ENCODE peak calls at places on chromosomes 7 and 10, in five cellular contexts. X is breast epithelium, R is stomach, F is H1, D is HCT116. Q is an unnamed sample.

GRCh38 chr10:100730739-100731602 is 14.4 kb upstream of the PAX2 start:
- DNase-seq in F (peak; percentile 57), X (no peak), R (peak; percentile 32), D (no peak), Q (no peak)

GRCh38 chr7:36604801-36605200 is 119.5 kb downstream of the AOAH start:
- DNase-seq in D (no peak), F (no peak), R (no peak), X (no peak), Q (no peak)

GRCh38 chr7:44348300-44348699 is 22.9 kb upstream of the CAMK2B start:
- DNase-seq in F (peak; percentile 63), D (peak; percentile 24), X (no peak), R (no peak), Q (no peak)

GRCh38 chr10:104328916-104329710 is 9.2 kb downstream of the ITPRIP start:
- DNase-seq in X (peak; percentile 51), F (no peak), R (no peak), D (peak; percentile 94), Q (peak; percentile 79)

GRCh38 chr7:142384508-142384922 is 126.7 kb upstream of the PRSS58 start:
- DNase-seq in R (no peak), D (no peak), X (no peak), F (no peak), Q (no peak)

GRCh38 chr7:27453702-27454405 is 208.8 kb downstream of the HIBADH start:
- DNase-seq in F (no peak), R (no peak), X (no peak), D (no peak), Q (no peak)

GRCh38 chr10:117217196-117217761 is 20.0 kb downstream of the KCNK18 start:
- DNase-seq in X (no peak), F (peak; percentile 73), D (no peak), R (no peak), Q (no peak)

GRCh38 chr7:142383826-142384507 is 126.1 kb upstream of the PRSS58 start:
- DNase-seq in X (no peak), F (no peak), R (no peak), D (no peak), Q (no peak)

GRCh38 chr10:102735065-102735562 is 8.6 kb upstream of the WBP1L start:
- DNase-seq in R (no peak), D (no peak), X (no peak), F (no peak), Q (no peak)

GRCh38 chr7:7641129-7641663 is 644 bp downstream of the UMAD1 start:
- DNase-seq in X (no peak), F (no peak), D (peak; percentile 15), R (no peak), Q (peak; percentile 10)

GRCh38 chr7:142461437-142461836 is 203.6 kb upstream of the PRSS58 start:
- DNase-seq in X (no peak), R (no peak), D (no peak), F (no peak), Q (no peak)

GRCh38 chr10:82811621-82812020 is 936.6 kb downstream of the NRG3 start:
- DNase-seq in D (no peak), X (no peak), F (peak; percentile 82), R (no peak), Q (no peak)

GRCh38 chr10:122164028-122164601 is 107.0 kb upstream of the BTBD16 start:
- DNase-seq in X (no peak), R (no peak), D (no peak), F (no peak), Q (no peak)

GRCh38 chr10:73590881-73591577 is at the start of gene USP54:
- DNase-seq in R (no peak), F (no peak), X (no peak), D (peak; percentile 32), Q (no peak)

GRCh38 chr10:61758440-61758839 is 95.7 kb downstream of the CABCOCO1 start:
- DNase-seq in X (no peak), R (no peak), F (no peak), D (no peak), Q (no peak)

GRCh38 chr10:92757720-92758119 is 68.0 kb downstream of the HHEX start:
- DNase-seq in D (no peak), R (no peak), X (no peak), F (no peak), Q (no peak)

GRCh38 chr7:5629941-5630340 is 151.5 kb downstream of the RNF216 start:
- DNase-seq in D (peak; percentile 7), R (no peak), X (no peak), F (peak; percentile 46), Q (no peak)

GRCh38 chr7:131285558-131285957 is 42.1 kb upstream of the MKLN1 start:
- DNase-seq in F (no peak), R (no peak), D (no peak), X (no peak), Q (no peak)

GRCh38 chr10:99329238-99329890 is at the start of gene CNNM1:
- DNase-seq in X (no peak), D (no peak), F (peak; percentile 74), R (no peak), Q (peak; percentile 40)

GRCh38 chr7:46776790-46777189 is 805.1 kb downstream of the TNS3 start:
- DNase-seq in X (no peak), D (no peak), R (no peak), F (no peak), Q (no peak)

GRCh38 chr7:1108264-1108920 is 20.5 kb downstream of the GPER1 start:
- DNase-seq in X (no peak), F (no peak), D (no peak), R (no peak), Q (no peak)

GRCh38 chr10:131739201-131739600 is 161.6 kb upstream of the PPP2R2D start:
- DNase-seq in R (peak; percentile 17), F (no peak), D (no peak), X (no peak), Q (no peak)

GRCh38 chr10:70898687-70899086 is 10.3 kb upstream of the PCBD1 start:
- DNase-seq in R (no peak), F (no peak), D (no peak), X (no peak), Q (no peak)

GRCh38 chr10:78588194-78588811 is 480.5 kb upstream of the ZMIZ1 start:
- DNase-seq in X (no peak), R (no peak), F (no peak), D (no peak), Q (no peak)

GRCh38 chr7:90955641-90956207 is 308.5 kb upstream of the FZD1 start:
- DNase-seq in D (no peak), R (no peak), F (no peak), X (no peak), Q (no peak)

GRCh38 chr10:110483633-110484032 is 14.1 kb upstream of the DUSP5 start:
- DNase-seq in R (no peak), F (no peak), X (no peak), D (no peak), Q (no peak)

GRCh38 chr10:93440591-93441012 is 41.5 kb downstream of the MYOF start:
- DNase-seq in R (no peak), D (no peak), F (no peak), X (no peak), Q (no peak)

GRCh38 chr7:157150825-157151412 is 12.2 kb downstream of the UBE3C start:
- DNase-seq in F (peak; percentile 56), R (no peak), X (no peak), D (no peak), Q (no peak)

GRCh38 chr10:47151880-47152279 is 148.1 kb upstream of the GDF10 start:
- DNase-seq in F (no peak), R (no peak), X (no peak), D (no peak), Q (no peak)

GRCh38 chr7:70178787-70179186 is 580.5 kb downstream of the AUTS2 start:
- DNase-seq in F (no peak), D (no peak), X (no peak), R (no peak), Q (peak; percentile 80)

GRCh38 chr10:113473851-113474250 is 79.0 kb upstream of the HABP2 start:
- DNase-seq in R (no peak), D (no peak), F (no peak), X (no peak), Q (no peak)

DNA sequence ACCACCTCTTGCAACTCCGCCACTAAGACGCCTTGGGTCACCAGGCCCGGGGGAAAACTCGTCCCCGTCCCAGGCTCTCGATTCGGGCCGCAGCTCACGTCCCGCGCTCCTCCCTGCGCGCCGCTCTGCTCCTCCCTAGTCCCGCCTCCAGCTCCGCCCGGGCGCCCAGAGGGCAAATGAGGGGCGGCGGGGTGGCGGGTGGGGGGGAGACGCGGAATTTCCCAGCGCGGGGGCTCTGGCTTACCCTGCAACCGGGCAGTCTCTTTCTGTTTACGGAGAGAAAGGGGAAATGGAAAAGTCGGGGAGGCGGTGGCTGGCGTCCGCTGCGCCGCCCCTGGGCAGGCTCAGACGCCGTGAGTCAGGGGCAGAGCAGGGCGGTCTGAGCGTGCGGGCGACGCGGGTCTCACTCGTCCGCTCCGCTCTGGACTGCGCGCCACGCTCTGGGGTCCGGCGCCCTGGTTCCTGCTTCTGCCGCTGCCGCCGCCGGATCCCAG is at the start of gene MAP3K8:
- DNase-seq in R (peak; percentile 90), D (peak; percentile 71), X (peak; percentile 90), F (peak; percentile 88), Q (peak; percentile 84)
- TF ChIP-seq POLR2A in R (no peak), D (no peak), X (peak; percentile 62), F (no peak), Q (peak; percentile 58)

GRCh38 chr7:158356454-158356853 is 231.2 kb downstream of the PTPRN2 start:
- DNase-seq in F (peak; percentile 20), D (no peak), X (no peak), R (peak; percentile 39), Q (no peak)

GRCh38 chr7:158355456-158356065 is 232.1 kb downstream of the PTPRN2 start:
- DNase-seq in F (peak; percentile 69), D (peak; percentile 4), R (no peak), X (peak; percentile 30), Q (no peak)

GRCh38 chr7:158357106-158357897 is 230.3 kb downstream of the PTPRN2 start:
- DNase-seq in D (no peak), R (no peak), F (peak; percentile 43), X (peak; percentile 15), Q (no peak)

GRCh38 chr7:158358926-158359645 is 228.5 kb downstream of the PTPRN2 start:
- DNase-seq in D (no peak), X (peak; percentile 34), R (no peak), F (peak; percentile 17), Q (no peak)

GRCh38 chr7:158357898-158358821 is 229.5 kb downstream of the PTPRN2 start:
- DNase-seq in D (no peak), X (peak; percentile 33), F (peak; percentile 41), R (no peak), Q (no peak)
- H3K9me3 ChIP-seq in D (no peaks in the 10 kb centered on the region), X (peaks cover 17% of the 10 kb centered on the region), F (peaks cover 5% of the 10 kb centered on the region), R (peaks cover 23% of the 10 kb centered on the region), Q (no peaks in the 10 kb centered on the region)

GRCh38 chr7:42197391-42197790 is 39.6 kb downstream of the GLI3 start:
- DNase-seq in D (no peak), X (no peak), F (no peak), R (no peak), Q (no peak)

GRCh38 chr7:42194218-42194617 is 42.8 kb downstream of the GLI3 start:
- DNase-seq in F (no peak), D (no peak), R (no peak), X (no peak), Q (no peak)

GRCh38 chr7:42198974-42199668 is 37.9 kb downstream of the GLI3 start:
- DNase-seq in X (no peak), F (no peak), D (no peak), R (no peak), Q (no peak)

GRCh38 chr7:42202601-42203000 is 34.4 kb downstream of the GLI3 start:
- DNase-seq in X (no peak), D (no peak), F (no peak), R (no peak), Q (no peak)

GRCh38 chr7:42198296-42198695 is 38.7 kb downstream of the GLI3 start:
- DNase-seq in X (no peak), D (no peak), R (no peak), F (no peak), Q (peak; percentile 64)
- TF ChIP-seq POLR2AphosphoS5 in X (no peak), D (no peak), R (no peak), F (no peak), Q (peak; percentile 51)

GRCh38 chr7:42931834-42932651 is at the start of the genes MRPL32 and PSMA2:
- DNase-seq in R (peak; percentile 95), X (peak; percentile 92), D (peak; percentile 95), F (peak; percentile 90), Q (peak; percentile 95)
- TF ChIP-seq POLR2A in R (no peak), X (peak; percentile 44), D (peak; percentile 92), F (peak; percentile 84), Q (peak; percentile 82)

Q was measured in prostate gland.